ENCODE peak calls at places on chromosome 2, in four cellular contexts. One of them, this sample, is unnamed.

GRCh38 chr2:22673501-22673900 is 711.5 kb upstream of the KLHL29 start:
- DNase-seq in EH: no peak
- DNase-seq in activated T-cell treated with anti-CD3 and anti-CD28 coated beads, Interleukin-2, amount 50 U/mL, for 72 hours: no peak
- DNase-seq in neural crest cell: no peak
- DNase-seq in this sample: no peak

GRCh38 chr2:65800998-65801397 is 368.6 kb upstream of the SPRED2 start:
- DNase-seq in EH: peak; percentile 56
- DNase-seq in activated T-cell treated with anti-CD3 and anti-CD28 coated beads, Interleukin-2, amount 50 U/mL, for 72 hours: no peak
- DNase-seq in neural crest cell: no peak
- DNase-seq in this sample: no peak

GRCh38 chr2:134780977-134781376 is 57.4 kb upstream of the ACMSD start:
- DNase-seq in EH: no peak
- DNase-seq in activated T-cell treated with anti-CD3 and anti-CD28 coated beads, Interleukin-2, amount 50 U/mL, for 72 hours: no peak
- DNase-seq in neural crest cell: no peak
- DNase-seq in this sample: no peak

GRCh38 chr2:228827056-228827455 is 444.0 kb downstream of the PID1 start:
- DNase-seq in EH: peak; percentile 66
- DNase-seq in activated T-cell treated with anti-CD3 and anti-CD28 coated beads, Interleukin-2, amount 50 U/mL, for 72 hours: no peak
- DNase-seq in neural crest cell: no peak
- DNase-seq in this sample: no peak

GRCh38 chr2:110770696-110771425 is 38.5 kb downstream of the ACOXL start:
- DNase-seq in EH: peak; percentile 61
- DNase-seq in activated T-cell treated with anti-CD3 and anti-CD28 coated beads, Interleukin-2, amount 50 U/mL, for 72 hours: no peak
- DNase-seq in neural crest cell: no peak
- DNase-seq in this sample: no peak

GRCh38 chr2:188978291-188979081 is 4.3 kb downstream of the COL3A1 start:
- DNase-seq in EH: peak; percentile 92
- DNase-seq in activated T-cell treated with anti-CD3 and anti-CD28 coated beads, Interleukin-2, amount 50 U/mL, for 72 hours: no peak
- DNase-seq in neural crest cell: no peak
- DNase-seq in this sample: peak; percentile 38

GRCh38 chr2:160197587-160197986 is 2.5 kb downstream of the ITGB6 start:
- DNase-seq in EH: no peak
- DNase-seq in activated T-cell treated with anti-CD3 and anti-CD28 coated beads, Interleukin-2, amount 50 U/mL, for 72 hours: no peak
- DNase-seq in neural crest cell: no peak
- DNase-seq in this sample: no peak

GRCh38 chr2:191126386-191126785 is 24.4 kb downstream of the STAT4 start:
- DNase-seq in EH: no peak
- DNase-seq in activated T-cell treated with anti-CD3 and anti-CD28 coated beads, Interleukin-2, amount 50 U/mL, for 72 hours: peak; percentile 31
- DNase-seq in neural crest cell: no peak
- DNase-seq in this sample: no peak

GRCh38 chr2:229410946-229411345 is 139.9 kb upstream of the PID1 start:
- DNase-seq in EH: no peak
- DNase-seq in activated T-cell treated with anti-CD3 and anti-CD28 coated beads, Interleukin-2, amount 50 U/mL, for 72 hours: no peak
- DNase-seq in neural crest cell: no peak
- DNase-seq in this sample: no peak

GRCh38 chr2:216222650-216223352 is 113.7 kb downstream of the XRCC5 start:
- DNase-seq in EH: peak; percentile 63
- DNase-seq in activated T-cell treated with anti-CD3 and anti-CD28 coated beads, Interleukin-2, amount 50 U/mL, for 72 hours: peak; percentile 40
- DNase-seq in neural crest cell: no peak
- DNase-seq in this sample: peak; percentile 46

GRCh38 chr2:48284624-48285212 is 245.2 kb upstream of the STON1 start:
- DNase-seq in EH: no peak
- DNase-seq in activated T-cell treated with anti-CD3 and anti-CD28 coated beads, Interleukin-2, amount 50 U/mL, for 72 hours: no peak
- DNase-seq in neural crest cell: no peak
- DNase-seq in this sample: no peak

GRCh38 chr2:37000273-37000780 is 34.0 kb upstream of the STRN start:
- DNase-seq in EH: peak; percentile 5
- DNase-seq in activated T-cell treated with anti-CD3 and anti-CD28 coated beads, Interleukin-2, amount 50 U/mL, for 72 hours: no peak
- DNase-seq in neural crest cell: no peak
- DNase-seq in this sample: no peak

GRCh38 chr2:196598846-196599245 is 40.7 kb upstream of the CCDC150 start:
- DNase-seq in EH: peak; percentile 90
- DNase-seq in activated T-cell treated with anti-CD3 and anti-CD28 coated beads, Interleukin-2, amount 50 U/mL, for 72 hours: no peak
- DNase-seq in neural crest cell: no peak
- DNase-seq in this sample: no peak

GRCh38 chr2:71742953-71743601 is 289.7 kb downstream of the DYSF start:
- DNase-seq in EH: peak; percentile 96
- DNase-seq in activated T-cell treated with anti-CD3 and anti-CD28 coated beads, Interleukin-2, amount 50 U/mL, for 72 hours: no peak
- DNase-seq in neural crest cell: no peak
- DNase-seq in this sample: no peak

GRCh38 chr2:128306081-128306930 is 12.4 kb downstream of the HS6ST1 start:
- DNase-seq in EH: peak; percentile 99
- DNase-seq in activated T-cell treated with anti-CD3 and anti-CD28 coated beads, Interleukin-2, amount 50 U/mL, for 72 hours: no peak
- DNase-seq in neural crest cell: no peak
- DNase-seq in this sample: no peak

GRCh38 chr2:189698020-189698887 is 23.8 kb downstream of the ANKAR start:
- DNase-seq in EH: peak; percentile 60
- DNase-seq in activated T-cell treated with anti-CD3 and anti-CD28 coated beads, Interleukin-2, amount 50 U/mL, for 72 hours: no peak
- DNase-seq in neural crest cell: no peak
- DNase-seq in this sample: peak; percentile 28